ENCODE peak calls at places on chromosomes 16 and 17, in ten cellular contexts. One of them, this sample, is unnamed.

GRCh38 chr16:88638323-88639230 is at the start of gene IL17C:
- DNase-seq in K562: peak; percentile 54
- DNase-seq in suprapubic skin: no peak
- DNase-seq in A549: no peak
- DNase-seq in ovary: no peak
- DNase-seq in transverse colon: peak; percentile 80
- DNase-seq in sigmoid colon: no peak
- DNase-seq in H1: no peak
- DNase-seq in upper lobe of left lung: peak; percentile 84
- DNase-seq in GM12878: no peak
- DNase-seq in this sample: peak; percentile 83

GRCh38 chr16:15585956-15586355 is 57.0 kb downstream of the MARF1 start:
- DNase-seq in K562: no peak
- DNase-seq in suprapubic skin: no peak
- DNase-seq in A549: no peak
- DNase-seq in ovary: no peak
- DNase-seq in transverse colon: no peak
- DNase-seq in sigmoid colon: no peak
- DNase-seq in H1: no peak
- DNase-seq in upper lobe of left lung: no peak
- DNase-seq in GM12878: no peak
- DNase-seq in this sample: no peak

GRCh38 chr17:1169471-1169908 is 10.3 kb downstream of the ABR start:
- DNase-seq in K562: no peak
- DNase-seq in suprapubic skin: no peak
- DNase-seq in A549: no peak
- DNase-seq in ovary: no peak
- DNase-seq in transverse colon: no peak
- DNase-seq in sigmoid colon: no peak
- DNase-seq in H1: no peak
- DNase-seq in upper lobe of left lung: no peak
- DNase-seq in GM12878: no peak
- DNase-seq in this sample: no peak

GRCh38 chr16:12539185-12539929 is 264.3 kb downstream of the CPPED1 start:
- DNase-seq in K562: no peak
- DNase-seq in suprapubic skin: no peak
- DNase-seq in A549: no peak
- DNase-seq in ovary: no peak
- DNase-seq in transverse colon: peak; percentile 17
- DNase-seq in sigmoid colon: no peak
- DNase-seq in H1: no peak
- DNase-seq in upper lobe of left lung: no peak
- DNase-seq in GM12878: peak; percentile 87
- DNase-seq in this sample: no peak

GRCh38 chr16:84665843-84666242 is 17.5 kb downstream of the KLHL36 start:
- DNase-seq in K562: no peak
- DNase-seq in suprapubic skin: no peak
- DNase-seq in A549: no peak
- DNase-seq in ovary: no peak
- DNase-seq in transverse colon: no peak
- DNase-seq in sigmoid colon: no peak
- DNase-seq in H1: no peak
- DNase-seq in upper lobe of left lung: no peak
- DNase-seq in GM12878: no peak
- DNase-seq in this sample: no peak

GRCh38 chr17:37461668-37462067 is 28.0 kb upstream of the DUSP14 start:
- DNase-seq in K562: no peak
- DNase-seq in suprapubic skin: no peak
- DNase-seq in A549: no peak
- DNase-seq in ovary: no peak
- DNase-seq in transverse colon: no peak
- DNase-seq in sigmoid colon: no peak
- DNase-seq in H1: no peak
- DNase-seq in upper lobe of left lung: no peak
- DNase-seq in GM12878: no peak
- DNase-seq in this sample: no peak

GRCh38 chr17:20096430-20096829 is 87.3 kb downstream of the SPECC1 start:
- DNase-seq in K562: no peak
- DNase-seq in suprapubic skin: no peak
- DNase-seq in A549: no peak
- DNase-seq in ovary: no peak
- DNase-seq in transverse colon: no peak
- DNase-seq in sigmoid colon: no peak
- DNase-seq in H1: no peak
- DNase-seq in upper lobe of left lung: peak; percentile 53
- DNase-seq in GM12878: no peak
- DNase-seq in this sample: no peak

GRCh38 chr16:87200637-87201036 is 116.6 kb downstream of the C16orf95 start:
- DNase-seq in K562: no peak
- DNase-seq in suprapubic skin: no peak
- DNase-seq in A549: no peak
- DNase-seq in ovary: no peak
- DNase-seq in transverse colon: no peak
- DNase-seq in sigmoid colon: no peak
- DNase-seq in H1: no peak
- DNase-seq in upper lobe of left lung: no peak
- DNase-seq in GM12878: no peak
- DNase-seq in this sample: no peak

GRCh38 chr16:1145383-1146100 is 7.4 kb upstream of the CACNA1H start:
- DNase-seq in K562: no peak
- DNase-seq in suprapubic skin: no peak
- DNase-seq in A549: no peak
- DNase-seq in ovary: peak; percentile 64
- DNase-seq in transverse colon: no peak
- DNase-seq in sigmoid colon: no peak
- DNase-seq in H1: no peak
- DNase-seq in upper lobe of left lung: peak; percentile 81
- DNase-seq in GM12878: no peak
- DNase-seq in this sample: no peak

GRCh38 chr16:6946802-6947201 is 385.8 kb upstream of the RBFOX1 start:
- DNase-seq in K562: no peak
- DNase-seq in suprapubic skin: no peak
- DNase-seq in A549: no peak
- DNase-seq in ovary: no peak
- DNase-seq in transverse colon: no peak
- DNase-seq in sigmoid colon: no peak
- DNase-seq in H1: no peak
- DNase-seq in upper lobe of left lung: no peak
- DNase-seq in GM12878: no peak
- DNase-seq in this sample: no peak

GRCh38 chr17:40436631-40437030 is 6.6 kb upstream of the IGFBP4 start:
- DNase-seq in K562: no peak
- DNase-seq in suprapubic skin: peak; percentile 31
- DNase-seq in A549: no peak
- DNase-seq in ovary: no peak
- DNase-seq in transverse colon: no peak
- DNase-seq in sigmoid colon: no peak
- DNase-seq in H1: no peak
- DNase-seq in upper lobe of left lung: no peak
- DNase-seq in GM12878: no peak
- DNase-seq in this sample: no peak

GRCh38 chr17:32256012-32256694 is 9.5 kb upstream of the RHBDL3 start:
- DNase-seq in K562: no peak
- DNase-seq in suprapubic skin: no peak
- DNase-seq in A549: no peak
- DNase-seq in ovary: peak; percentile 29
- DNase-seq in transverse colon: no peak
- DNase-seq in sigmoid colon: no peak
- DNase-seq in H1: no peak
- DNase-seq in upper lobe of left lung: no peak
- DNase-seq in GM12878: no peak
- DNase-seq in this sample: no peak
- TF ChIP-seq EP300 in K562: no peak
- TF ChIP-seq EP300 in suprapubic skin: no peak
- TF ChIP-seq EP300 in A549: no peak
- TF ChIP-seq EP300 in ovary: no peak
- TF ChIP-seq EP300 in transverse colon: no peak
- TF ChIP-seq EP300 in sigmoid colon: no peak
- TF ChIP-seq EP300 in H1: no peak
- TF ChIP-seq EP300 in upper lobe of left lung: no peak
- TF ChIP-seq EP300 in GM12878: no peak
- TF ChIP-seq EP300 in this sample: no peak

DNA sequence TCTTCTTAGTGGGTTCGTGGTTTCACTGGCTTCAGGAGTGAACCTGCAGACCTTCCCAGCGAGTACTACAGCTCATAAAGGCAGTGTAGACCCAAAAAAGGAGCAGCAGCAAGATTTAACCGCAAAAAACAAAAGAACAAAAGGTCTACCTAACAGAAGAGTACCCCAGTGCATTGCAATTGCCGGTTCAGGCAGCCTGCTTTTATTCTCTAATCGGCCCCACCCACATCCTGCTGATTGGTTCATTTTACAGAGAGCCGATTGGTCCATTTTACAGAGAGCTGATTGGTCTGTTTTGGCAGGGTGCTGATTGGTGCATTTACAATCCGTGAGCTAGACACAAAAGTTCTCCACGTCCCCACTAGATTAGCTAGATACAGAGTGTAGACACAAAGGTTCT is 2.0 kb upstream of the ARRB2 start:
- DNase-seq in K562: no peak
- DNase-seq in suprapubic skin: no peak
- DNase-seq in A549: no peak
- DNase-seq in ovary: no peak
- DNase-seq in transverse colon: no peak
- DNase-seq in sigmoid colon: no peak
- DNase-seq in H1: no peak
- DNase-seq in upper lobe of left lung: no peak
- DNase-seq in GM12878: no peak
- DNase-seq in this sample: no peak
- TF ChIP-seq EP300 in K562: no peak
- TF ChIP-seq EP300 in suprapubic skin: no peak
- TF ChIP-seq EP300 in A549: no peak
- TF ChIP-seq EP300 in ovary: no peak
- TF ChIP-seq EP300 in transverse colon: no peak
- TF ChIP-seq EP300 in sigmoid colon: no peak
- TF ChIP-seq EP300 in H1: no peak
- TF ChIP-seq EP300 in upper lobe of left lung: no peak
- TF ChIP-seq EP300 in GM12878: no peak
- TF ChIP-seq EP300 in this sample: no peak

DNA sequence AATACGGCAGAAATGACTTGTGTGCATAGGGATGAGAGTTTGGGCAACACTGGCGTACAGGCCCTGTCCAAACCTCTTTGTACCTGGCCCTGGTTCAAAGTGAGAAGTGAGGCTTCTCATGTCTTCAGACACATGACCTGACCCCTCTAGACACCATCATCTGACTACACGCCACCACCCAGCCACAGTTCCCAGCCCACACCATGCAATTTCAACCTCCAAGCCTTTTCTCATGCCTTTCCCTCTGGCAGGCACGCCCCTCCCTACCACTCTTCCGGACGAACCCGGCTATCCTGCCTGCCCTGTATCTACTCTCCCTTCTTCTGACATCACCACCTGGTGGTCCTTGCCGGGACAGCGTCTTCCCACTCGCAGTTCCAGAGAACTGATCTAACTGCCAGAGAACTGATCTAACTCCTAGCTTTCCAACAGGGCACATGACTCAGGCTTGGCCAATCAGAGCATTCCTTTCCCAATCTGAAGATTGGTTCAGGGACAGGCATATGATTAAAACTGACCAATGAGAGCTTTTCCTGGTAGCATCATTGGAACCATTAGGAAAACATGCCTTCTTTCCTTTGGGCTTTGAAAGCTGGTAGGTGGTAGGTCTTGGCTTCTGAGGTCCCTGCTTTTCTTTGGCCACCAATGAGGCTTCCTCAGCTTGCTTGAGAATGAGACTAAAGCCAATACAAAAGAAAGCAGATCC is 27.0 kb upstream of the IL21R start:
- DNase-seq in K562: peak; percentile 80
- DNase-seq in suprapubic skin: peak; percentile 76
- DNase-seq in A549: peak; percentile 81
- DNase-seq in ovary: peak; percentile 49
- DNase-seq in transverse colon: peak; percentile 58
- DNase-seq in sigmoid colon: peak; percentile 72
- DNase-seq in H1: peak; percentile 87
- DNase-seq in upper lobe of left lung: no peak
- DNase-seq in GM12878: peak; percentile 90
- DNase-seq in this sample: peak; percentile 33
- TF ChIP-seq EP300 in K562: no peak
- TF ChIP-seq EP300 in suprapubic skin: no peak
- TF ChIP-seq EP300 in A549: no peak
- TF ChIP-seq EP300 in ovary: no peak
- TF ChIP-seq EP300 in transverse colon: no peak
- TF ChIP-seq EP300 in sigmoid colon: no peak
- TF ChIP-seq EP300 in H1: no peak
- TF ChIP-seq EP300 in upper lobe of left lung: no peak
- TF ChIP-seq EP300 in GM12878: no peak
- TF ChIP-seq EP300 in this sample: no peak

GRCh38 chr17:59845595-59846390 is 47.0 kb downstream of the TUBD1 start:
- DNase-seq in K562: peak; percentile 28
- DNase-seq in suprapubic skin: no peak
- DNase-seq in A549: peak; percentile 72
- DNase-seq in ovary: no peak
- DNase-seq in transverse colon: peak; percentile 81
- DNase-seq in sigmoid colon: peak; percentile 69
- DNase-seq in H1: no peak
- DNase-seq in upper lobe of left lung: no peak
- DNase-seq in GM12878: no peak
- DNase-seq in this sample: peak; percentile 73
- TF ChIP-seq EP300 in K562: no peak
- TF ChIP-seq EP300 in suprapubic skin: no peak
- TF ChIP-seq EP300 in A549: peak; percentile 93
- TF ChIP-seq EP300 in ovary: no peak
- TF ChIP-seq EP300 in transverse colon: peak; percentile 34
- TF ChIP-seq EP300 in sigmoid colon: no peak
- TF ChIP-seq EP300 in H1: no peak
- TF ChIP-seq EP300 in upper lobe of left lung: no peak
- TF ChIP-seq EP300 in GM12878: no peak
- TF ChIP-seq EP300 in this sample: no peak

GRCh38 chr17:46879101-46879500 is 27.7 kb downstream of the WNT9B start:
- DNase-seq in K562: no peak
- DNase-seq in suprapubic skin: no peak
- DNase-seq in A549: no peak
- DNase-seq in ovary: no peak
- DNase-seq in transverse colon: no peak
- DNase-seq in sigmoid colon: no peak
- DNase-seq in H1: no peak
- DNase-seq in upper lobe of left lung: no peak
- DNase-seq in GM12878: no peak
- DNase-seq in this sample: no peak
- TF ChIP-seq EP300 in K562: no peak
- TF ChIP-seq EP300 in suprapubic skin: no peak
- TF ChIP-seq EP300 in A549: no peak
- TF ChIP-seq EP300 in ovary: no peak
- TF ChIP-seq EP300 in transverse colon: no peak
- TF ChIP-seq EP300 in sigmoid colon: no peak
- TF ChIP-seq EP300 in H1: no peak
- TF ChIP-seq EP300 in upper lobe of left lung: no peak
- TF ChIP-seq EP300 in GM12878: no peak
- TF ChIP-seq EP300 in this sample: no peak

DNA sequence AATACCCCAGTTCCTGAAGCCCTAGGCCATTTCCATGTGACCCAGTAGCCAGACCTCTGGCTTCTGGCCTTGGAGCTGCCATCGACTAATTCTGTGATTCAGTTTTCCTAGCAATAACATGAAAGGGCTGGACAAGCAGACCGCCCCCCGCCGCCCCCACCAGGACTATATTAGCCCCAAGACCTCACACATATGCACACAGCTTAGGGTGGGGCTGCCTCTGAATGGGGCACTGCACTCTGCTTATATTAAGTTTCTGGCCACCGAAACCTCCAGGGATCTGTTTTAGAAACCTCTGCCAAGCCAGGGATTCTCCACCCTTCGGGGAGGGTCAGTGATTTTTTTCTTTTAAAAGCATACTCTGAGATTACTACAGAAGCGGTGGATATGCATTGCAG is 2.3 kb downstream of the RAB11FIP4 start:
- DNase-seq in K562: no peak
- DNase-seq in suprapubic skin: no peak
- DNase-seq in A549: no peak
- DNase-seq in ovary: no peak
- DNase-seq in transverse colon: no peak
- DNase-seq in sigmoid colon: no peak
- DNase-seq in H1: no peak
- DNase-seq in upper lobe of left lung: no peak
- DNase-seq in GM12878: no peak
- DNase-seq in this sample: peak; percentile 3
- TF ChIP-seq EP300 in K562: no peak
- TF ChIP-seq EP300 in suprapubic skin: no peak
- TF ChIP-seq EP300 in A549: no peak
- TF ChIP-seq EP300 in ovary: no peak
- TF ChIP-seq EP300 in transverse colon: no peak
- TF ChIP-seq EP300 in sigmoid colon: no peak
- TF ChIP-seq EP300 in H1: no peak
- TF ChIP-seq EP300 in upper lobe of left lung: no peak
- TF ChIP-seq EP300 in GM12878: no peak
- TF ChIP-seq EP300 in this sample: no peak